ENCODE peak calls at places on chromosomes 3 and 15, in four cellular contexts. O is activated naive CD4-positive, alpha-beta T cell; U is GM04504; K is NCI-H774. F is an unnamed sample.

GRCh38 chr3:120258009-120258408 is 27.0 kb downstream of the GPR156 start:
- DNase-seq in K (no peak), O (no peak), U (no peak), F (no peak)

GRCh38 chr15:57509121-57509520 is 82.6 kb upstream of the MYZAP start:
- DNase-seq in K (no peak), U (no peak), O (no peak), F (no peak)

GRCh38 chr3:194091141-194091540 is 44.8 kb upstream of the HES1 start:
- DNase-seq in O (no peak), K (no peak), U (peak), F (no peak)

GRCh38 chr15:74025436-74025835 is 30.9 kb downstream of the PML start:
- DNase-seq in O (no peak), K (no peak), U (no peak), F (no peak)

GRCh38 chr15:78362716-78363426 is 22.7 kb downstream of the CRABP1 start:
- DNase-seq in O (no peak), K (no peak), U (no peak), F (no peak)

GRCh38 chr15:85649372-85649771 is 145.4 kb downstream of the KLHL25 start:
- DNase-seq in K (no peak), O (no peak), U (no peak), F (no peak)

GRCh38 chr3:126431103-126431534 is 36.4 kb downstream of the CFAP100 start:
- DNase-seq in O (no peak), K (no peak), U (no peak), F (no peak)

GRCh38 chr3:73602171-73602570 is 22.6 kb downstream of the PDZRN3 start:
- DNase-seq in U (peak), O (no peak), K (no peak), F (no peak)

GRCh38 chr3:124032351-124032880 is 40.5 kb upstream of the ROPN1 start:
- DNase-seq in K (peak), U (no peak), O (no peak), F (no peak)

GRCh38 chr15:58331903-58332675 is 99.7 kb upstream of the LIPC start:
- DNase-seq in U (peak), K (peak), O (peak), F (peak)

GRCh38 chr15:69783211-69783610 is 314.5 kb downstream of the TLE3 start:
- DNase-seq in O (no peak), U (no peak), K (no peak), F (no peak)

GRCh38 chr3:58016710-58017109 is 8.5 kb downstream of the FLNB start:
- DNase-seq in K (no peak), U (no peak), O (no peak), F (no peak)

GRCh38 chr15:81612631-81613030 is 238.6 kb upstream of the TMC3 start:
- DNase-seq in O (no peak), U (no peak), K (no peak), F (no peak)

GRCh38 chr15:35168464-35168863 is 83.4 kb upstream of the NANOGP8 start:
- DNase-seq in K (no peak), O (no peak), U (peak), F (no peak)

GRCh38 chr3:58353722-58354553 is 21.2 kb downstream of the PXK start:
- DNase-seq in O (no peak), U (no peak), K (no peak), F (no peak)

GRCh38 chr3:157251685-157252084 is 91.7 kb upstream of the CCNL1 start:
- DNase-seq in K (no peak), O (no peak), U (no peak), F (no peak)

GRCh38 chr3:124557433-124558232 is 172.6 kb upstream of the UMPS start:
- DNase-seq in K (no peak), U (peak), O (no peak), F (no peak)

GRCh38 chr3:38000965-38001455 is 10.4 kb downstream of the VILL start:
- DNase-seq in K (no peak), O (no peak), U (no peak), F (no peak)

GRCh38 chr3:24196526-24196925 is 251.4 kb downstream of the NR1D2 start:
- DNase-seq in U (peak), O (no peak), K (no peak), F (no peak)

GRCh38 chr3:61985020-61985419 is 388.3 kb downstream of the FEZF2 start:
- DNase-seq in K (no peak), U (peak), O (no peak), F (no peak)

GRCh38 chr15:74332611-74333010 is 34.8 kb downstream of the CYP11A1 start:
- DNase-seq in U (no peak), O (no peak), K (no peak), F (no peak)

GRCh38 chr3:133931084-133931483 is 35.4 kb upstream of the RAB6B start:
- DNase-seq in U (no peak), O (no peak), K (no peak), F (no peak)

GRCh38 chr3:25783661-25784512 is 644 bp upstream of the NGLY1 start:
- DNase-seq in K (peak), U (no peak), O (no peak), F (no peak)

GRCh38 chr15:62561572-62561970 is 396.5 kb upstream of the C2CD4B start:
- DNase-seq in O (no peak), U (no peak), K (no peak), F (no peak)

GRCh38 chr15:45116006-45116481 is 1.9 kb downstream of the DUOXA2 start:
- DNase-seq in U (no peak), O (no peak), K (no peak), F (no peak)

GRCh38 chr3:118863731-118864322 is 170.8 kb downstream of the IGSF11 start:
- DNase-seq in U (no peak), O (no peak), K (no peak), F (no peak)

GRCh38 chr3:185739264-185739701 is 85.6 kb downstream of the IGF2BP2 start:
- DNase-seq in O (no peak), U (no peak), K (no peak), F (no peak)

GRCh38 chr3:102471001-102471400 is 36.2 kb downstream of the ZPLD1 start:
- DNase-seq in O (no peak), K (no peak), U (no peak), F (no peak)

GRCh38 chr3:67292356-67293225 is 294.5 kb downstream of the KBTBD8 start:
- DNase-seq in K (no peak), O (no peak), U (no peak), F (no peak)

GRCh38 chr3:123284399-123285010 is 82.8 kb downstream of the SEC22A start:
- DNase-seq in K (no peak), O (no peak), U (no peak), F (no peak)

F was measured in omental fat pad.